ENCODE peak calls at places on chromosome 15, in nine cellular contexts. One of them, this sample, is unnamed.

GRCh38 chr15:87557871-87558270 is 698.7 kb downstream of the NTRK3 start:
- DNase-seq in foreskin keratinocyte: peak
- DNase-seq in GM23338: no peak
- DNase-seq in astrocyte: peak
- DNase-seq in endothelial cell of umbilical vein: no peak
- DNase-seq in psoas muscle: no peak
- DNase-seq in ovary: no peak
- DNase-seq in uterus: no peak
- DNase-seq in heart left ventricle: no peak
- DNase-seq in this sample: no peak

GRCh38 chr15:28023422-28023821 is 75.7 kb downstream of the OCA2 start:
- DNase-seq in foreskin keratinocyte: no peak
- DNase-seq in GM23338: no peak
- DNase-seq in astrocyte: no peak
- DNase-seq in endothelial cell of umbilical vein: no peak
- DNase-seq in psoas muscle: no peak
- DNase-seq in ovary: no peak
- DNase-seq in uterus: no peak
- DNase-seq in heart left ventricle: no peak
- DNase-seq in this sample: no peak

GRCh38 chr15:83200162-83200561 is 7.5 kb downstream of the HDGFL3 start:
- DNase-seq in foreskin keratinocyte: peak
- DNase-seq in GM23338: no peak
- DNase-seq in astrocyte: peak
- DNase-seq in endothelial cell of umbilical vein: no peak
- DNase-seq in psoas muscle: no peak
- DNase-seq in ovary: no peak
- DNase-seq in uterus: no peak
- DNase-seq in heart left ventricle: no peak
- DNase-seq in this sample: no peak

GRCh38 chr15:25797511-25798206 is 65.5 kb downstream of the ATP10A start:
- DNase-seq in foreskin keratinocyte: no peak
- DNase-seq in GM23338: no peak
- DNase-seq in astrocyte: no peak
- DNase-seq in endothelial cell of umbilical vein: no peak
- DNase-seq in psoas muscle: no peak
- DNase-seq in ovary: peak
- DNase-seq in uterus: no peak
- DNase-seq in heart left ventricle: peak
- DNase-seq in this sample: no peak

GRCh38 chr15:41777421-41777973 is 3.2 kb downstream of the MAPKBP1 start:
- DNase-seq in foreskin keratinocyte: no peak
- DNase-seq in GM23338: no peak
- DNase-seq in astrocyte: peak
- DNase-seq in endothelial cell of umbilical vein: peak
- DNase-seq in psoas muscle: no peak
- DNase-seq in ovary: no peak
- DNase-seq in uterus: no peak
- DNase-seq in heart left ventricle: no peak
- DNase-seq in this sample: no peak

GRCh38 chr15:51727141-51727897 is 10.1 kb downstream of the LYSMD2 start:
- DNase-seq in foreskin keratinocyte: no peak
- DNase-seq in GM23338: peak
- DNase-seq in astrocyte: peak
- DNase-seq in endothelial cell of umbilical vein: no peak
- DNase-seq in psoas muscle: no peak
- DNase-seq in ovary: no peak
- DNase-seq in uterus: no peak
- DNase-seq in heart left ventricle: no peak
- DNase-seq in this sample: no peak

GRCh38 chr15:100192092-100192695 is 149.6 kb downstream of the ADAMTS17 start:
- DNase-seq in foreskin keratinocyte: peak
- DNase-seq in GM23338: no peak
- DNase-seq in astrocyte: no peak
- DNase-seq in endothelial cell of umbilical vein: no peak
- DNase-seq in psoas muscle: no peak
- DNase-seq in ovary: no peak
- DNase-seq in uterus: no peak
- DNase-seq in heart left ventricle: no peak
- DNase-seq in this sample: peak

GRCh38 chr15:69093127-69093526 is 67.3 kb upstream of the GLCE start:
- DNase-seq in foreskin keratinocyte: no peak
- DNase-seq in GM23338: peak
- DNase-seq in astrocyte: peak
- DNase-seq in endothelial cell of umbilical vein: peak
- DNase-seq in psoas muscle: no peak
- DNase-seq in ovary: no peak
- DNase-seq in uterus: no peak
- DNase-seq in heart left ventricle: no peak
- DNase-seq in this sample: no peak

GRCh38 chr15:28894631-28895030 is 8.9 kb downstream of the APBA2 start:
- DNase-seq in foreskin keratinocyte: no peak
- DNase-seq in GM23338: no peak
- DNase-seq in astrocyte: no peak
- DNase-seq in endothelial cell of umbilical vein: no peak
- DNase-seq in psoas muscle: no peak
- DNase-seq in ovary: no peak
- DNase-seq in uterus: no peak
- DNase-seq in heart left ventricle: no peak
- DNase-seq in this sample: no peak

GRCh38 chr15:40238927-40239591 is at the start of gene PAK6:
- DNase-seq in foreskin keratinocyte: peak
- DNase-seq in GM23338: peak
- DNase-seq in astrocyte: peak
- DNase-seq in endothelial cell of umbilical vein: peak
- DNase-seq in psoas muscle: no peak
- DNase-seq in ovary: peak
- DNase-seq in uterus: peak
- DNase-seq in heart left ventricle: no peak
- DNase-seq in this sample: no peak

GRCh38 chr15:85473455-85473854 is 93.1 kb downstream of the AKAP13 start:
- DNase-seq in foreskin keratinocyte: no peak
- DNase-seq in GM23338: no peak
- DNase-seq in astrocyte: peak
- DNase-seq in endothelial cell of umbilical vein: no peak
- DNase-seq in psoas muscle: no peak
- DNase-seq in ovary: no peak
- DNase-seq in uterus: no peak
- DNase-seq in heart left ventricle: no peak
- DNase-seq in this sample: no peak

GRCh38 chr15:77409259-77410156 is 10.4 kb downstream of the PEAK1 start:
- DNase-seq in foreskin keratinocyte: no peak
- DNase-seq in GM23338: no peak
- DNase-seq in astrocyte: no peak
- DNase-seq in endothelial cell of umbilical vein: no peak
- DNase-seq in psoas muscle: no peak
- DNase-seq in ovary: no peak
- DNase-seq in uterus: no peak
- DNase-seq in heart left ventricle: no peak
- DNase-seq in this sample: no peak

GRCh38 chr15:41564286-41564959 is 5.4 kb downstream of the TYRO3 start:
- DNase-seq in foreskin keratinocyte: no peak
- DNase-seq in GM23338: peak
- DNase-seq in astrocyte: no peak
- DNase-seq in endothelial cell of umbilical vein: no peak
- DNase-seq in psoas muscle: no peak
- DNase-seq in ovary: peak
- DNase-seq in uterus: peak
- DNase-seq in heart left ventricle: no peak
- DNase-seq in this sample: no peak

GRCh38 chr15:73015493-73015892 is 36.8 kb upstream of the NEO1 start:
- DNase-seq in foreskin keratinocyte: no peak
- DNase-seq in GM23338: peak
- DNase-seq in astrocyte: no peak
- DNase-seq in endothelial cell of umbilical vein: no peak
- DNase-seq in psoas muscle: no peak
- DNase-seq in ovary: no peak
- DNase-seq in uterus: no peak
- DNase-seq in heart left ventricle: no peak
- DNase-seq in this sample: no peak

GRCh38 chr15:100205549-100206295 is 136.1 kb downstream of the ADAMTS17 start:
- DNase-seq in foreskin keratinocyte: no peak
- DNase-seq in GM23338: no peak
- DNase-seq in astrocyte: no peak
- DNase-seq in endothelial cell of umbilical vein: no peak
- DNase-seq in psoas muscle: no peak
- DNase-seq in ovary: no peak
- DNase-seq in uterus: no peak
- DNase-seq in heart left ventricle: no peak
- DNase-seq in this sample: no peak

GRCh38 chr15:71302861-71303410 is 187.7 kb downstream of the THSD4 start:
- DNase-seq in foreskin keratinocyte: no peak
- DNase-seq in GM23338: no peak
- DNase-seq in astrocyte: no peak
- DNase-seq in endothelial cell of umbilical vein: no peak
- DNase-seq in psoas muscle: no peak
- DNase-seq in ovary: no peak
- DNase-seq in uterus: no peak
- DNase-seq in heart left ventricle: no peak
- DNase-seq in this sample: no peak

GRCh38 chr15:35271371-35272043 is 186.4 kb upstream of the NANOGP8 start:
- DNase-seq in foreskin keratinocyte: no peak
- DNase-seq in GM23338: no peak
- DNase-seq in astrocyte: peak
- DNase-seq in endothelial cell of umbilical vein: no peak
- DNase-seq in psoas muscle: no peak
- DNase-seq in ovary: no peak
- DNase-seq in uterus: no peak
- DNase-seq in heart left ventricle: no peak
- DNase-seq in this sample: no peak

GRCh38 chr15:36796161-36796560 is 216.7 kb downstream of the CDIN1 start:
- DNase-seq in foreskin keratinocyte: no peak
- DNase-seq in GM23338: no peak
- DNase-seq in astrocyte: no peak
- DNase-seq in endothelial cell of umbilical vein: no peak
- DNase-seq in psoas muscle: no peak
- DNase-seq in ovary: no peak
- DNase-seq in uterus: no peak
- DNase-seq in heart left ventricle: no peak
- DNase-seq in this sample: no peak

GRCh38 chr15:67973846-67974245 is 80.3 kb upstream of the PIAS1 start:
- DNase-seq in foreskin keratinocyte: no peak
- DNase-seq in GM23338: no peak
- DNase-seq in astrocyte: no peak
- DNase-seq in endothelial cell of umbilical vein: no peak
- DNase-seq in psoas muscle: no peak
- DNase-seq in ovary: no peak
- DNase-seq in uterus: no peak
- DNase-seq in heart left ventricle: no peak
- DNase-seq in this sample: no peak

GRCh38 chr15:67969892-67970291 is 84.2 kb upstream of the PIAS1 start:
- DNase-seq in foreskin keratinocyte: no peak
- DNase-seq in GM23338: no peak
- DNase-seq in astrocyte: no peak
- DNase-seq in endothelial cell of umbilical vein: no peak
- DNase-seq in psoas muscle: no peak
- DNase-seq in ovary: no peak
- DNase-seq in uterus: no peak
- DNase-seq in heart left ventricle: no peak
- DNase-seq in this sample: no peak

GRCh38 chr15:67967871-67968423 is 86.2 kb upstream of the PIAS1 start:
- DNase-seq in foreskin keratinocyte: no peak
- DNase-seq in GM23338: peak
- DNase-seq in astrocyte: peak
- DNase-seq in endothelial cell of umbilical vein: peak
- DNase-seq in psoas muscle: peak
- DNase-seq in ovary: peak
- DNase-seq in uterus: peak
- DNase-seq in heart left ventricle: peak
- DNase-seq in this sample: no peak

GRCh38 chr15:67968564-67969440 is 85.3 kb upstream of the PIAS1 start:
- DNase-seq in foreskin keratinocyte: no peak
- DNase-seq in GM23338: peak
- DNase-seq in astrocyte: no peak
- DNase-seq in endothelial cell of umbilical vein: no peak
- DNase-seq in psoas muscle: no peak
- DNase-seq in ovary: no peak
- DNase-seq in uterus: peak
- DNase-seq in heart left ventricle: no peak
- DNase-seq in this sample: no peak

DNA sequence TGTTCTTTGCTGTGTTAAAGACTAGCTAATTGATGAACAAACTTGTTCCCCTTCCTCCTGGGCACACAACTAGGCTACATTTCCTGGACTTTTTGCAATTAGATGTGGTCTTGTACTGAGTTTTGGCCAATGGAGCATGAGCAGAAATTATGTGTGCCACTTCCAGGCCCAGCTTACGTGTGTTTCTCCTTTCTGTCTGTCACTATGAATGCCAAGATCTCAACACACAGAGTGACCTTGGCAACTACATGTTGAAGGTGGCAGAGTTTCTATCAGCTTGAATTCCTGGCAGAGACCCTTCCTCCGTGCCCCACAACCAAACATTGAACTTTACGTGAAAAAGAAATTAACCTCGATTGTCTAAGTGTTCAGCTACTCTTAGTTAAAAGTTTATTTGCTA is 81.7 kb upstream of the PIAS1 start:
- DNase-seq in foreskin keratinocyte: no peak
- DNase-seq in GM23338: no peak
- DNase-seq in astrocyte: no peak
- DNase-seq in endothelial cell of umbilical vein: no peak
- DNase-seq in psoas muscle: no peak
- DNase-seq in ovary: no peak
- DNase-seq in uterus: no peak
- DNase-seq in heart left ventricle: no peak
- DNase-seq in this sample: no peak
- TF ChIP-seq CTCF in foreskin keratinocyte: no peak
- TF ChIP-seq CTCF in GM23338: no peak
- TF ChIP-seq CTCF in astrocyte: no peak
- TF ChIP-seq CTCF in endothelial cell of umbilical vein: no peak
- TF ChIP-seq CTCF in psoas muscle: no peak
- TF ChIP-seq CTCF in ovary: no peak
- TF ChIP-seq CTCF in uterus: no peak
- TF ChIP-seq CTCF in heart left ventricle: no peak
- TF ChIP-seq CTCF in this sample: no peak

GRCh38 chr15:30992073-30992363 is 590 bp upstream of the MTMR10 start:
- DNase-seq in foreskin keratinocyte: no peak
- DNase-seq in GM23338: no peak
- DNase-seq in astrocyte: no peak
- DNase-seq in endothelial cell of umbilical vein: no peak
- DNase-seq in psoas muscle: no peak
- DNase-seq in ovary: no peak
- DNase-seq in uterus: no peak
- DNase-seq in heart left ventricle: no peak
- DNase-seq in this sample: no peak
- H3K27ac ChIP-seq in foreskin keratinocyte: peak
- H3K27ac ChIP-seq in GM23338: peak
- H3K27ac ChIP-seq in astrocyte: peak
- H3K27ac ChIP-seq in endothelial cell of umbilical vein: peak
- H3K27ac ChIP-seq in psoas muscle: peak
- H3K27ac ChIP-seq in ovary: peak
- H3K27ac ChIP-seq in uterus: peak
- H3K27ac ChIP-seq in heart left ventricle: peak
- H3K27ac ChIP-seq in this sample: peak

GRCh38 chr15:74233864-74234597 is 2.1 kb upstream of the CCDC33 start:
- DNase-seq in foreskin keratinocyte: no peak
- DNase-seq in GM23338: no peak
- DNase-seq in astrocyte: no peak
- DNase-seq in endothelial cell of umbilical vein: no peak
- DNase-seq in psoas muscle: no peak
- DNase-seq in ovary: no peak
- DNase-seq in uterus: no peak
- DNase-seq in heart left ventricle: no peak
- DNase-seq in this sample: no peak
- TF ChIP-seq CTCF in foreskin keratinocyte: no peak
- TF ChIP-seq CTCF in GM23338: no peak
- TF ChIP-seq CTCF in astrocyte: no peak
- TF ChIP-seq CTCF in endothelial cell of umbilical vein: no peak
- TF ChIP-seq CTCF in psoas muscle: no peak
- TF ChIP-seq CTCF in ovary: no peak
- TF ChIP-seq CTCF in uterus: no peak
- TF ChIP-seq CTCF in heart left ventricle: no peak
- TF ChIP-seq CTCF in this sample: no peak

GRCh38 chr15:65087873-65088642 is 11.5 kb downstream of the KBTBD13 start:
- DNase-seq in foreskin keratinocyte: no peak
- DNase-seq in GM23338: no peak
- DNase-seq in astrocyte: no peak
- DNase-seq in endothelial cell of umbilical vein: no peak
- DNase-seq in psoas muscle: no peak
- DNase-seq in ovary: no peak
- DNase-seq in uterus: peak
- DNase-seq in heart left ventricle: peak
- DNase-seq in this sample: peak
- H3K27ac ChIP-seq in foreskin keratinocyte: no peak
- H3K27ac ChIP-seq in GM23338: no peak
- H3K27ac ChIP-seq in astrocyte: no peak
- H3K27ac ChIP-seq in endothelial cell of umbilical vein: no peak
- H3K27ac ChIP-seq in psoas muscle: peak
- H3K27ac ChIP-seq in ovary: no peak
- H3K27ac ChIP-seq in uterus: peak
- H3K27ac ChIP-seq in heart left ventricle: peak
- H3K27ac ChIP-seq in this sample: peak

This sample was measured in ascending aorta.